ENCODE peak calls at places on chromosomes 7 and 10, in five cellular contexts. Y is suprapubic skin, Q is DND-41, T is keratinocyte, M is heart right ventricle. F is an unnamed sample. For H3K9me3, the result is how much of the 10 kb centered on the place peaks cover.

GRCh38 chr7:134865001-134865845 is 85.8 kb downstream of the CALD1 start:
- DNase-seq in Y (no peak), Q (peak), T (no peak), M (no peak), F (no peak)

GRCh38 chr7:95430864-95431263 is 4.0 kb downstream of the PON2 start:
- DNase-seq in Y (no peak), Q (no peak), T (no peak), M (no peak), F (no peak)

GRCh38 chr7:926061-927030 is 28.1 kb downstream of the ADAP1 start:
- DNase-seq in Y (peak), Q (no peak), T (no peak), M (no peak), F (no peak)

GRCh38 chr7:70569335-70569819 is 562.6 kb upstream of the GALNT17 start:
- DNase-seq in Y (no peak), Q (no peak), T (no peak), M (no peak), F (no peak)

GRCh38 chr7:69599211-69599878 is 1.1 kb downstream of the AUTS2 start:
- DNase-seq in Y (no peak), Q (peak), T (no peak), M (no peak), F (no peak)

GRCh38 chr10:100645111-100645510 is 100.3 kb upstream of the PAX2 start:
- DNase-seq in Y (no peak), Q (no peak), T (no peak), M (no peak), F (no peak)

GRCh38 chr7:18638594-18639452 is 143.3 kb downstream of the HDAC9 start:
- DNase-seq in Y (no peak), Q (no peak), T (no peak), M (no peak), F (no peak)

GRCh38 chr10:96697438-96697837 is 22.9 kb downstream of the PIK3AP1 start:
- DNase-seq in Y (no peak), Q (no peak), T (no peak), M (no peak), F (no peak)

GRCh38 chr7:32259917-32260596 is 189.8 kb upstream of the PDE1C start:
- DNase-seq in Y (no peak), Q (no peak), T (no peak), M (no peak), F (no peak)

GRCh38 chr10:24333736-24334135 is 124.8 kb downstream of the KIAA1217 start:
- DNase-seq in Y (no peak), Q (no peak), T (no peak), M (no peak), F (no peak)

GRCh38 chr7:133561361-133561760 is 308.5 kb downstream of the EXOC4 start:
- DNase-seq in Y (no peak), Q (no peak), T (no peak), M (no peak), F (no peak)

GRCh38 chr10:70274643-70275042 is 9.2 kb downstream of the NPFFR1 start:
- DNase-seq in Y (no peak), Q (no peak), T (no peak), M (no peak), F (no peak)

GRCh38 chr7:27952393-27953290 is 212.7 kb downstream of the TAX1BP1 start:
- DNase-seq in Y (no peak), Q (no peak), T (no peak), M (no peak), F (no peak)

GRCh38 chr7:27689045-27689877 is 26.6 kb upstream of the HIBADH start:
- DNase-seq in Y (no peak), Q (peak), T (no peak), M (no peak), F (no peak)

GRCh38 chr10:110460111-110460809 is 37.4 kb upstream of the DUSP5 start:
- DNase-seq in Y (no peak), Q (peak), T (no peak), M (peak), F (no peak)

GRCh38 chr10:13707156-13707881 is 120.6 kb downstream of the PRPF18 start:
- DNase-seq in Y (no peak), Q (peak), T (no peak), M (peak), F (peak)

GRCh38 chr10:130045801-130046321 is 64.8 kb downstream of the C10orf143 start:
- DNase-seq in Y (no peak), Q (no peak), T (no peak), M (no peak), F (no peak)

GRCh38 chr7:49433794-49434193 is 339.6 kb upstream of the VWC2 start:
- DNase-seq in Y (no peak), Q (no peak), T (no peak), M (no peak), F (no peak)

GRCh38 chr7:13991791-13992620 is 2.5 kb upstream of the ETV1 start:
- DNase-seq in Y (no peak), Q (no peak), T (no peak), M (no peak), F (no peak)

GRCh38 chr10:10824611-10825148 is 193.0 kb upstream of the CELF2 start:
- DNase-seq in Y (no peak), Q (no peak), T (no peak), M (peak), F (no peak)

GRCh38 chr10:100909506-100910260 is 3.1 kb upstream of the SLF2 start:
- DNase-seq in Y (no peak), Q (no peak), T (no peak), M (no peak), F (no peak)

GRCh38 chr10:125134916-125135770 is 25.2 kb downstream of the CTBP2 start:
- DNase-seq in Y (no peak), Q (no peak), T (no peak), M (no peak), F (no peak)

GRCh38 chr7:114160925-114161324 is 242.1 kb upstream of the PPP1R3A start:
- DNase-seq in Y (no peak), Q (no peak), T (no peak), M (no peak), F (no peak)

GRCh38 chr7:123594813-123595241 is 6.8 kb upstream of the ASB15 start:
- DNase-seq in Y (no peak), Q (no peak), T (no peak), M (no peak), F (no peak)

GRCh38 chr10:91604462-91604935 is 28.4 kb downstream of the PPP1R3C start:
- DNase-seq in Y (no peak), Q (no peak), T (no peak), M (no peak), F (no peak)

GRCh38 chr10:5816170-5816569 is 2.9 kb upstream of the GDI2 start:
- DNase-seq in Y (no peak), Q (no peak), T (no peak), M (no peak), F (no peak)

GRCh38 chr7:107684947-107685463 is 24.4 kb downstream of the SLC26A4 start:
- DNase-seq in Y (no peak), Q (no peak), T (no peak), M (no peak), F (no peak)

DNA sequence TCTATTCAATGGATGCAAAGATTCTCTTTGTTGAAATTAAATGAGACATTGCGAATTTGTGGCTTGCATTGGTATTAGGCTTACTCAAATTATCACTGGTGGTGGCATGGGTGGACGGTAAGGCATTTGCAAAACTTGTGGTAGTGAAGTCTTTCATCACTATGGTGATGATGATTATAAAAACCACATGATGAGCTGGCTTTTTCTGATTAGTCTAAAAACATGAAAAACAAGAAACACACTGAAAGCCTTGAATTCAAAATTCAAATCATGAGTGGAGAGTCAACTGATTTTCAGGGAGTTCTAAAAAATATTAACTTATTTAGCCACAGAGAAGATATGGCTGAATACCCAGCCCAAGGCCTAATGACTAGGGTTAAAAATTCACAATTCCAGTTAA is 99.8 kb upstream of the HGF start:
- DNase-seq in Y (no peak), Q (no peak), T (no peak), M (no peak), F (no peak)
- H3K9me3 ChIP-seq in Y (under half), Q (under half), T (under half), M (under half), F (under half)

DNA sequence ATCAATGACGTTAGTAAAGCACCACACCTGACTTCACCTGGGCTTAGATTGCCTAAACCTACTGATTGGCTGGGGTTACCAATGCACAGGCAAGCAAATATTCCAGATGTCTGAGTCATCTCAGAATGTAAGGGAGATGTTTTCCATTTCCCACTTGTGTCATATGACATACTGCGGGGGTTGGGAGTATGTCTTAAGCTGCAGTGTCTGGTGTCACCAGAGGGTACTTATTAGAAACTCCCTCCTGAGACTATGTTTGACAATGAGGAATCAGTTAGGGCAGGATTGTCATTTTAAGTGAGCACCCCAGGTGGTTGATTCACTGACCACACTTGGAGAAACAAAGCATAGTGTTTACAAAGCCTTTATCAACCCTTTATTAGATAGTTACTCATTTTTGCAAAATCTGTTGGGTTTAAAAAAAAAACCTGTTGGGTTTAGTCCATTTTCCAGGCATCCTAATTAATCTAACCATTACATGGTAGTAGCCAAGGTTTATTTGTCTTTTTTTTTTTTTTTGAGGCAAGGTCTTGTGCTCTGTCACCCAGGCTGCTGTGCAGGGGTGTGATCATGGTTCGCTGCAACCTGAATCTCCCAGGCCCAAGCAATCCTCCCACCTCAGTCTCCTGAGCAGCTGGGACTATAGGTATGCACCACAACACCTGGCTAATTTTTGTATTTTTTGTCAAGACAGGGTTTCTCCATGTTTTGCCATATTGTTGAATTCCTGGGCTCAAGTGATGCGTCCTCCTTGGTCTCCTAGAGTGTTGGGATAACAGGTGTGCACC is 72.5 kb downstream of the CDK6 start:
- DNase-seq in Y (no peak), Q (peak), T (peak), M (no peak), F (no peak)
- TF ChIP-seq CTCF in Y (no peak), Q (no peak), T (no peak), M (no peak), F (no peak)

GRCh38 chr10:112045885-112046284 is 137.7 kb downstream of the GPAM start:
- DNase-seq in Y (no peak), Q (no peak), T (no peak), M (no peak), F (no peak)

GRCh38 chr10:112039823-112040222 is 143.7 kb downstream of the GPAM start:
- DNase-seq in Y (no peak), Q (no peak), T (no peak), M (no peak), F (no peak)

GRCh38 chr10:112040696-112041095 is 142.9 kb downstream of the GPAM start:
- DNase-seq in Y (no peak), Q (no peak), T (no peak), M (no peak), F (no peak)
- H3K9me3 ChIP-seq in Y (under half), Q (under half), T (under half), M (under half), F (under half)

DNA sequence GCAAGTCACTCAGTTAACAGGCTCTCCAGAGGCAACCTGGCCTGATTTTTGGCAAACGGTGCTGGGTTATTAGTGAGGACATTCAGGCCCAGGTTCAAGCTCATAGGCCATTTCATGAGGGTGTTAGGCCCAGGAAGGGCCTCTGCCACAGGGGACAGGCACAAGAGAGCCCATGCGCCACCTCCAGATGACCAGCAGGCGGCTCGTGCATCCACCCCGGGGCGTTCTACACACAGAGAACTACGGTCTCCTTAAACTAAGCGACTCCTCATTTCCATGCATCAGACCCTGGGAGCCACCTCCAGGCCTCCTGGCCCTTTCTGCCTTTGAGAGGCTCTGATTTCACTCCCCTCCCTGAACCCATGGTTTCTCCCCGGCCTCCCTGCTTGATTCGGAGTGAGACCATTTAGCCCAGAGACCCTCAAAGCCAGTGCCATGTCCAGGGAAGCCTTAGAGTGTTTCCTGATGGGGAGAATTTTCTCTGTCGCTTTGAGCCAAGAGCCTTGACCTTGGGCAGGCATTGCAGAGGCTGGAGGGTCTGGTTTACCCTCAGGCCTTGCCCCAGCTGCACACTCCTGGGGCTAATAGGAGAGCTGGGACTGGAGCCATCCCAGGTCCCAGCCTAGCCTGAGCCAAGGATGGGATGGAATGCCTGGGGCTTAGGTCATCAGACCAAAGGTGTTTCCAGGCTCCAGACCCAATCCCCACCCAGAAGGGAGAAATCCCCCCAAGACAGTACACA is 188.0 kb downstream of the GRID1 start:
- DNase-seq in Y (peak), Q (peak), T (no peak), M (no peak), F (no peak)
- TF ChIP-seq CTCF in Y (no peak), Q (peak), T (peak), M (no peak), F (peak)